ENCODE peak calls at places on chromosomes 11 and 22, in eight cellular contexts. One of them, this sample, is unnamed.

GRCh38 chr11:60305906-60306619 is 21.0 kb upstream of the MS4A6E start:
- DNase-seq in HTR-8/SVneo: peak
- DNase-seq in T-helper 2 cell: no peak
- DNase-seq in mucosa of descending colon: no peak
- DNase-seq in MCF 10A: peak
- DNase-seq in upper lobe of left lung: no peak
- DNase-seq in hypothalamus: no peak
- DNase-seq in T-helper 9 cell: no peak
- DNase-seq in this sample: no peak

GRCh38 chr22:46107089-46107664 is 43.1 kb upstream of the PPARA start:
- DNase-seq in T-helper 9 cell: no peak
- DNase-seq in mucosa of descending colon: peak
- DNase-seq in hypothalamus: peak
- DNase-seq in upper lobe of left lung: peak
- DNase-seq in HTR-8/SVneo: no peak
- DNase-seq in T-helper 2 cell: no peak
- DNase-seq in MCF 10A: peak
- DNase-seq in this sample: no peak

GRCh38 chr22:46066691-46067090 is 83.6 kb upstream of the PPARA start:
- DNase-seq in HTR-8/SVneo: no peak
- DNase-seq in T-helper 9 cell: no peak
- DNase-seq in mucosa of descending colon: peak
- DNase-seq in MCF 10A: peak
- DNase-seq in hypothalamus: no peak
- DNase-seq in upper lobe of left lung: peak
- DNase-seq in T-helper 2 cell: no peak
- DNase-seq in this sample: no peak

GRCh38 chr22:50148991-50149721 is 21.4 kb upstream of the PANX2 start:
- DNase-seq in mucosa of descending colon: peak
- DNase-seq in T-helper 9 cell: peak
- DNase-seq in upper lobe of left lung: peak
- DNase-seq in T-helper 2 cell: peak
- DNase-seq in MCF 10A: peak
- DNase-seq in hypothalamus: no peak
- DNase-seq in HTR-8/SVneo: peak
- DNase-seq in this sample: no peak

GRCh38 chr11:34655335-34656008 is 34.6 kb downstream of the EHF start:
- DNase-seq in T-helper 9 cell: no peak
- DNase-seq in HTR-8/SVneo: no peak
- DNase-seq in mucosa of descending colon: no peak
- DNase-seq in T-helper 2 cell: no peak
- DNase-seq in MCF 10A: peak
- DNase-seq in hypothalamus: no peak
- DNase-seq in upper lobe of left lung: no peak
- DNase-seq in this sample: no peak

GRCh38 chr11:27621440-27622161 is 78.7 kb downstream of the BDNF start:
- DNase-seq in upper lobe of left lung: no peak
- DNase-seq in HTR-8/SVneo: no peak
- DNase-seq in MCF 10A: peak
- DNase-seq in T-helper 2 cell: no peak
- DNase-seq in mucosa of descending colon: no peak
- DNase-seq in T-helper 9 cell: no peak
- DNase-seq in hypothalamus: no peak
- DNase-seq in this sample: no peak

GRCh38 chr11:118349475-118349874 is 5.3 kb downstream of the CD3G start:
- DNase-seq in HTR-8/SVneo: no peak
- DNase-seq in upper lobe of left lung: no peak
- DNase-seq in hypothalamus: no peak
- DNase-seq in MCF 10A: no peak
- DNase-seq in mucosa of descending colon: no peak
- DNase-seq in T-helper 9 cell: no peak
- DNase-seq in T-helper 2 cell: no peak
- DNase-seq in this sample: no peak

GRCh38 chr22:37162221-37163095 is 12.7 kb upstream of the IL2RB start:
- DNase-seq in T-helper 2 cell: peak
- DNase-seq in T-helper 9 cell: peak
- DNase-seq in hypothalamus: no peak
- DNase-seq in upper lobe of left lung: no peak
- DNase-seq in HTR-8/SVneo: no peak
- DNase-seq in mucosa of descending colon: peak
- DNase-seq in MCF 10A: no peak
- DNase-seq in this sample: no peak

GRCh38 chr11:128871165-128871564 is 4.1 kb upstream of the KCNJ1 start:
- DNase-seq in T-helper 2 cell: no peak
- DNase-seq in upper lobe of left lung: no peak
- DNase-seq in T-helper 9 cell: no peak
- DNase-seq in HTR-8/SVneo: no peak
- DNase-seq in hypothalamus: no peak
- DNase-seq in MCF 10A: no peak
- DNase-seq in mucosa of descending colon: no peak
- DNase-seq in this sample: no peak

GRCh38 chr22:19175602-19176174 is 2.8 kb downstream of the SLC25A1 start:
- DNase-seq in mucosa of descending colon: peak
- DNase-seq in T-helper 9 cell: no peak
- DNase-seq in HTR-8/SVneo: no peak
- DNase-seq in MCF 10A: no peak
- DNase-seq in T-helper 2 cell: no peak
- DNase-seq in upper lobe of left lung: no peak
- DNase-seq in hypothalamus: no peak
- DNase-seq in this sample: no peak

GRCh38 chr11:128342511-128343133 is 244.7 kb downstream of the ETS1 start:
- DNase-seq in T-helper 2 cell: peak
- DNase-seq in upper lobe of left lung: peak
- DNase-seq in hypothalamus: no peak
- DNase-seq in MCF 10A: peak
- DNase-seq in mucosa of descending colon: peak
- DNase-seq in HTR-8/SVneo: no peak
- DNase-seq in T-helper 9 cell: peak
- DNase-seq in this sample: peak

GRCh38 chr11:1943977-1944376 is 3.2 kb upstream of the MRPL23 start:
- DNase-seq in MCF 10A: peak
- DNase-seq in T-helper 2 cell: no peak
- DNase-seq in HTR-8/SVneo: no peak
- DNase-seq in mucosa of descending colon: peak
- DNase-seq in upper lobe of left lung: no peak
- DNase-seq in T-helper 9 cell: no peak
- DNase-seq in hypothalamus: no peak
- DNase-seq in this sample: no peak

GRCh38 chr11:8262552-8263108 is 1.0 kb downstream of the LMO1 start:
- DNase-seq in MCF 10A: peak
- DNase-seq in hypothalamus: peak
- DNase-seq in upper lobe of left lung: peak
- DNase-seq in HTR-8/SVneo: peak
- DNase-seq in T-helper 9 cell: no peak
- DNase-seq in T-helper 2 cell: no peak
- DNase-seq in mucosa of descending colon: no peak
- DNase-seq in this sample: no peak

GRCh38 chr11:61814242-61814957 is 2.4 kb downstream of the FADS1 start:
- DNase-seq in HTR-8/SVneo: no peak
- DNase-seq in T-helper 2 cell: no peak
- DNase-seq in T-helper 9 cell: no peak
- DNase-seq in mucosa of descending colon: no peak
- DNase-seq in MCF 10A: peak
- DNase-seq in hypothalamus: peak
- DNase-seq in upper lobe of left lung: peak
- DNase-seq in this sample: no peak

GRCh38 chr22:41969110-41969646 is at the start of gene SEPTIN3:
- DNase-seq in T-helper 2 cell: no peak
- DNase-seq in upper lobe of left lung: no peak
- DNase-seq in hypothalamus: no peak
- DNase-seq in mucosa of descending colon: no peak
- DNase-seq in HTR-8/SVneo: no peak
- DNase-seq in T-helper 9 cell: no peak
- DNase-seq in MCF 10A: no peak
- DNase-seq in this sample: no peak

GRCh38 chr22:36277482-36278291 is 24.8 kb downstream of the APOL1 start:
- DNase-seq in HTR-8/SVneo: peak
- DNase-seq in MCF 10A: peak
- DNase-seq in T-helper 9 cell: peak
- DNase-seq in T-helper 2 cell: peak
- DNase-seq in mucosa of descending colon: peak
- DNase-seq in upper lobe of left lung: peak
- DNase-seq in hypothalamus: peak
- DNase-seq in this sample: no peak

GRCh38 chr11:83044958-83045712 is 26.6 kb downstream of the RAB30 start:
- DNase-seq in T-helper 2 cell: no peak
- DNase-seq in T-helper 9 cell: no peak
- DNase-seq in HTR-8/SVneo: peak
- DNase-seq in upper lobe of left lung: no peak
- DNase-seq in hypothalamus: no peak
- DNase-seq in mucosa of descending colon: no peak
- DNase-seq in MCF 10A: peak
- DNase-seq in this sample: no peak

GRCh38 chr22:20432244-20432686 is 5.4 kb downstream of the SCARF2 start:
- DNase-seq in MCF 10A: no peak
- DNase-seq in hypothalamus: no peak
- DNase-seq in T-helper 9 cell: no peak
- DNase-seq in upper lobe of left lung: no peak
- DNase-seq in T-helper 2 cell: no peak
- DNase-seq in HTR-8/SVneo: no peak
- DNase-seq in mucosa of descending colon: no peak
- DNase-seq in this sample: no peak

GRCh38 chr22:20459152-20459542 is 21.5 kb upstream of the SCARF2 start:
- DNase-seq in MCF 10A: no peak
- DNase-seq in T-helper 2 cell: no peak
- DNase-seq in mucosa of descending colon: no peak
- DNase-seq in T-helper 9 cell: no peak
- DNase-seq in hypothalamus: no peak
- DNase-seq in HTR-8/SVneo: no peak
- DNase-seq in upper lobe of left lung: no peak
- DNase-seq in this sample: no peak

GRCh38 chr22:20117656-20118571 is 888 bp upstream of the TRMT2A start:
- DNase-seq in HTR-8/SVneo: no peak
- DNase-seq in T-helper 2 cell: peak
- DNase-seq in hypothalamus: peak
- DNase-seq in upper lobe of left lung: no peak
- DNase-seq in mucosa of descending colon: peak
- DNase-seq in MCF 10A: peak
- DNase-seq in T-helper 9 cell: peak
- DNase-seq in this sample: no peak

GRCh38 chr11:123525511-123525918 is 95.4 kb downstream of the GRAMD1B start:
- DNase-seq in mucosa of descending colon: no peak
- DNase-seq in upper lobe of left lung: no peak
- DNase-seq in MCF 10A: no peak
- DNase-seq in HTR-8/SVneo: no peak
- DNase-seq in hypothalamus: peak
- DNase-seq in T-helper 2 cell: no peak
- DNase-seq in T-helper 9 cell: no peak
- DNase-seq in this sample: no peak

GRCh38 chr11:406796-407650 is 7.8 kb downstream of the SIGIRR start:
- DNase-seq in T-helper 9 cell: peak
- DNase-seq in T-helper 2 cell: peak
- DNase-seq in MCF 10A: peak
- DNase-seq in upper lobe of left lung: peak
- DNase-seq in HTR-8/SVneo: peak
- DNase-seq in hypothalamus: peak
- DNase-seq in mucosa of descending colon: peak
- DNase-seq in this sample: no peak

GRCh38 chr11:119368121-119369034 is 13.1 kb downstream of the USP2 start:
- DNase-seq in upper lobe of left lung: peak
- DNase-seq in HTR-8/SVneo: no peak
- DNase-seq in mucosa of descending colon: peak
- DNase-seq in hypothalamus: peak
- DNase-seq in T-helper 2 cell: no peak
- DNase-seq in T-helper 9 cell: no peak
- DNase-seq in MCF 10A: peak
- DNase-seq in this sample: no peak

GRCh38 chr11:69531071-69531716 is 49.7 kb downstream of the LINC01488 start:
- DNase-seq in mucosa of descending colon: peak
- DNase-seq in T-helper 9 cell: no peak
- DNase-seq in MCF 10A: no peak
- DNase-seq in HTR-8/SVneo: no peak
- DNase-seq in T-helper 2 cell: no peak
- DNase-seq in hypothalamus: no peak
- DNase-seq in upper lobe of left lung: peak
- DNase-seq in this sample: no peak

GRCh38 chr11:45518853-45519545 is 146.4 kb downstream of the CHST1 start:
- DNase-seq in T-helper 2 cell: no peak
- DNase-seq in MCF 10A: no peak
- DNase-seq in mucosa of descending colon: no peak
- DNase-seq in T-helper 9 cell: no peak
- DNase-seq in HTR-8/SVneo: no peak
- DNase-seq in hypothalamus: no peak
- DNase-seq in upper lobe of left lung: no peak
- DNase-seq in this sample: no peak

GRCh38 chr11:4191031-4191571 is 96.5 kb downstream of the RRM1 start:
- DNase-seq in T-helper 2 cell: no peak
- DNase-seq in hypothalamus: peak
- DNase-seq in T-helper 9 cell: no peak
- DNase-seq in mucosa of descending colon: no peak
- DNase-seq in HTR-8/SVneo: no peak
- DNase-seq in MCF 10A: no peak
- DNase-seq in upper lobe of left lung: no peak
- DNase-seq in this sample: no peak

GRCh38 chr22:44357296-44357961 is 44.7 kb upstream of the SHISAL1 start:
- DNase-seq in T-helper 2 cell: no peak
- DNase-seq in upper lobe of left lung: no peak
- DNase-seq in T-helper 9 cell: no peak
- DNase-seq in mucosa of descending colon: peak
- DNase-seq in hypothalamus: no peak
- DNase-seq in MCF 10A: no peak
- DNase-seq in HTR-8/SVneo: no peak
- DNase-seq in this sample: no peak

GRCh38 chr22:38172016-38172431 is 9.6 kb downstream of the PLA2G6 start:
- DNase-seq in HTR-8/SVneo: no peak
- DNase-seq in MCF 10A: peak
- DNase-seq in mucosa of descending colon: no peak
- DNase-seq in T-helper 2 cell: no peak
- DNase-seq in T-helper 9 cell: no peak
- DNase-seq in upper lobe of left lung: no peak
- DNase-seq in hypothalamus: no peak
- DNase-seq in this sample: no peak

GRCh38 chr11:65496304-65497140 is 2.3 kb upstream of the MALAT1 start:
- DNase-seq in T-helper 2 cell: no peak
- DNase-seq in hypothalamus: no peak
- DNase-seq in T-helper 9 cell: no peak
- DNase-seq in HTR-8/SVneo: no peak
- DNase-seq in MCF 10A: peak
- DNase-seq in upper lobe of left lung: no peak
- DNase-seq in mucosa of descending colon: peak
- DNase-seq in this sample: no peak

GRCh38 chr22:20086763-20087162 is 6.7 kb downstream of the DGCR8 start:
- DNase-seq in mucosa of descending colon: peak
- DNase-seq in upper lobe of left lung: no peak
- DNase-seq in T-helper 2 cell: no peak
- DNase-seq in T-helper 9 cell: no peak
- DNase-seq in HTR-8/SVneo: no peak
- DNase-seq in hypothalamus: no peak
- DNase-seq in MCF 10A: no peak
- DNase-seq in this sample: no peak